ENCODE peak calls at places on chromosomes 13 and 19, in four cellular contexts. One of them, this sample, is unnamed.
A peak's percentile ranks its signal among the peaks of the same experiment; 100 is the strongest.

GRCh38 chr13:103282571-103283450 is 216.6 kb upstream of the SLC10A2 start:
- DNase-seq in IMR-90: peak; percentile 49
- DNase-seq in H9: no peak
- DNase-seq in trophoblast cell: peak; percentile 94
- DNase-seq in this sample: no peak

GRCh38 chr13:84528408-84529055 is 646.3 kb upstream of the SLITRK1 start:
- DNase-seq in IMR-90: no peak
- DNase-seq in H9: no peak
- DNase-seq in trophoblast cell: no peak
- DNase-seq in this sample: no peak

GRCh38 chr19:39498262-39499081 is at the start of gene DLL3:
- DNase-seq in IMR-90: peak; percentile 7
- DNase-seq in H9: peak; percentile 51
- DNase-seq in trophoblast cell: no peak
- DNase-seq in this sample: no peak

GRCh38 chr13:38686635-38687245 is at the start of gene FREM2:
- DNase-seq in IMR-90: no peak
- DNase-seq in H9: peak; percentile 97
- DNase-seq in trophoblast cell: peak; percentile 60
- DNase-seq in this sample: peak; percentile 92

GRCh38 chr13:97434417-97435296 is 688 bp downstream of the RAP2A start:
- DNase-seq in IMR-90: peak; percentile 20
- DNase-seq in H9: peak; percentile 44
- DNase-seq in trophoblast cell: peak; percentile 57
- DNase-seq in this sample: peak; percentile 24

GRCh38 chr19:37669336-37669963 is 14.2 kb upstream of the ZFP30 start:
- DNase-seq in IMR-90: no peak
- DNase-seq in H9: no peak
- DNase-seq in trophoblast cell: peak; percentile 75
- DNase-seq in this sample: no peak

GRCh38 chr13:110268576-110269185 is 38.3 kb downstream of the COL4A1 start:
- DNase-seq in IMR-90: no peak
- DNase-seq in H9: no peak
- DNase-seq in trophoblast cell: no peak
- DNase-seq in this sample: no peak

GRCh38 chr19:5155586-5156210 is 184.9 kb downstream of the PTPRS start:
- DNase-seq in IMR-90: no peak
- DNase-seq in H9: no peak
- DNase-seq in trophoblast cell: no peak
- DNase-seq in this sample: no peak

GRCh38 chr19:6033744-6034264 is 55.9 kb upstream of the RANBP3 start:
- DNase-seq in IMR-90: no peak
- DNase-seq in H9: no peak
- DNase-seq in trophoblast cell: no peak
- DNase-seq in this sample: no peak

GRCh38 chr13:40485611-40486517 is 180.6 kb downstream of the FOXO1 start:
- DNase-seq in IMR-90: no peak
- DNase-seq in H9: no peak
- DNase-seq in trophoblast cell: no peak
- DNase-seq in this sample: no peak

GRCh38 chr13:106573855-106574254 is 5.9 kb upstream of the ARGLU1 start:
- DNase-seq in IMR-90: peak; percentile 15
- DNase-seq in H9: no peak
- DNase-seq in trophoblast cell: no peak
- DNase-seq in this sample: no peak

GRCh38 chr13:36432106-36432544 is at the start of gene CCNA1:
- DNase-seq in IMR-90: no peak
- DNase-seq in H9: peak; percentile 97
- DNase-seq in trophoblast cell: no peak
- DNase-seq in this sample: peak; percentile 73

GRCh38 chr13:39998166-39998565 is 342.7 kb downstream of the COG6 start:
- DNase-seq in IMR-90: no peak
- DNase-seq in H9: no peak
- DNase-seq in trophoblast cell: no peak
- DNase-seq in this sample: no peak

GRCh38 chr19:13884726-13885591 is 8.0 kb downstream of the NANOS3 start:
- DNase-seq in IMR-90: no peak
- DNase-seq in H9: no peak
- DNase-seq in trophoblast cell: no peak
- DNase-seq in this sample: no peak

GRCh38 chr13:73832203-73832602 is 302.0 kb downstream of the KLF12 start:
- DNase-seq in IMR-90: no peak
- DNase-seq in H9: no peak
- DNase-seq in trophoblast cell: no peak
- DNase-seq in this sample: no peak

GRCh38 chr19:4970558-4971423 is 1.9 kb downstream of the KDM4B start:
- DNase-seq in IMR-90: no peak
- DNase-seq in H9: no peak
- DNase-seq in trophoblast cell: peak; percentile 57
- DNase-seq in this sample: peak; percentile 21

GRCh38 chr13:68124437-68125086 is 894.4 kb upstream of the PCDH9 start:
- DNase-seq in IMR-90: no peak
- DNase-seq in H9: no peak
- DNase-seq in trophoblast cell: no peak
- DNase-seq in this sample: no peak

GRCh38 chr19:1365964-1366695 is 17.6 kb upstream of the NDUFS7 start:
- DNase-seq in IMR-90: no peak
- DNase-seq in H9: no peak
- DNase-seq in trophoblast cell: no peak
- DNase-seq in this sample: no peak

GRCh38 chr19:37692956-37693660 is 26.5 kb downstream of the ZNF607 start:
- DNase-seq in IMR-90: no peak
- DNase-seq in H9: no peak
- DNase-seq in trophoblast cell: no peak
- DNase-seq in this sample: no peak

GRCh38 chr13:96091164-96091931 is 1.4 kb downstream of the HS6ST3 start:
- DNase-seq in IMR-90: no peak
- DNase-seq in H9: peak; percentile 64
- DNase-seq in trophoblast cell: peak; percentile 18
- DNase-seq in this sample: peak; percentile 20

GRCh38 chr19:45645631-45646344 is 6.6 kb upstream of the EML2 start:
- DNase-seq in IMR-90: peak; percentile 80
- DNase-seq in H9: peak; percentile 94
- DNase-seq in trophoblast cell: peak; percentile 92
- DNase-seq in this sample: no peak

GRCh38 chr19:30156646-30157045 is 214.6 kb downstream of the URI1 start:
- DNase-seq in IMR-90: no peak
- DNase-seq in H9: no peak
- DNase-seq in trophoblast cell: no peak
- DNase-seq in this sample: no peak

GRCh38 chr19:50358483-50359431 is 6.7 kb downstream of the NAPSA start:
- DNase-seq in IMR-90: peak; percentile 20
- DNase-seq in H9: no peak
- DNase-seq in trophoblast cell: peak; percentile 94
- DNase-seq in this sample: no peak

GRCh38 chr13:91406619-91407018 is 8.2 kb downstream of the GPC5 start:
- DNase-seq in IMR-90: peak; percentile 35
- DNase-seq in H9: peak; percentile 79
- DNase-seq in trophoblast cell: peak; percentile 57
- DNase-seq in this sample: peak; percentile 30

GRCh38 chr19:7395360-7395781 is 46.6 kb downstream of the ARHGEF18 start:
- DNase-seq in IMR-90: no peak
- DNase-seq in H9: no peak
- DNase-seq in trophoblast cell: no peak
- DNase-seq in this sample: no peak

GRCh38 chr19:19627442-19627715 is 641 bp downstream of the LPAR2 start:
- DNase-seq in IMR-90: no peak
- DNase-seq in H9: no peak
- DNase-seq in trophoblast cell: no peak
- DNase-seq in this sample: no peak

GRCh38 chr13:102049853-102050252 is 352.0 kb downstream of the FGF14 start:
- DNase-seq in IMR-90: no peak
- DNase-seq in H9: no peak
- DNase-seq in trophoblast cell: no peak
- DNase-seq in this sample: no peak

GRCh38 chr13:102642475-102642874 is 45.7 kb downstream of the TPP2 start:
- DNase-seq in IMR-90: no peak
- DNase-seq in H9: no peak
- DNase-seq in trophoblast cell: no peak
- DNase-seq in this sample: no peak

GRCh38 chr13:112775791-112776279 is 86.0 kb downstream of the ATP11A start:
- DNase-seq in IMR-90: no peak
- DNase-seq in H9: peak; percentile 36
- DNase-seq in trophoblast cell: no peak
- DNase-seq in this sample: no peak

GRCh38 chr13:21034602-21035190 is 26.7 kb downstream of the LATS2 start:
- DNase-seq in IMR-90: no peak
- DNase-seq in H9: peak; percentile 51
- DNase-seq in trophoblast cell: no peak
- DNase-seq in this sample: no peak

GRCh38 chr19:34282611-34283519 is 28.5 kb downstream of the GARRE1 start:
- DNase-seq in IMR-90: no peak
- DNase-seq in H9: no peak
- DNase-seq in trophoblast cell: no peak
- DNase-seq in this sample: no peak

GRCh38 chr13:98821372-98822237 is 69.1 kb upstream of the SLC15A1 start:
- DNase-seq in IMR-90: no peak
- DNase-seq in H9: no peak
- DNase-seq in trophoblast cell: no peak
- DNase-seq in this sample: no peak

GRCh38 chr13:40755082-40755755 is 15.8 kb downstream of the MRPS31 start:
- DNase-seq in IMR-90: no peak
- DNase-seq in H9: no peak
- DNase-seq in trophoblast cell: no peak
- DNase-seq in this sample: no peak

GRCh38 chr19:14769201-14769600 is 9.2 kb downstream of the ADGRE2 start:
- DNase-seq in IMR-90: no peak
- DNase-seq in H9: peak; percentile 14
- DNase-seq in trophoblast cell: no peak
- DNase-seq in this sample: no peak

GRCh38 chr13:37481005-37481857 is 117.3 kb downstream of the POSTN start:
- DNase-seq in IMR-90: peak; percentile 66
- DNase-seq in H9: no peak
- DNase-seq in trophoblast cell: no peak
- DNase-seq in this sample: no peak

GRCh38 chr19:7679017-7679720 is 1.5 kb upstream of the TRAPPC5 start:
- DNase-seq in IMR-90: no peak
- DNase-seq in H9: no peak
- DNase-seq in trophoblast cell: peak; percentile 49
- DNase-seq in this sample: no peak

GRCh38 chr13:43246382-43246781 is 223.0 kb downstream of the DNAJC15 start:
- DNase-seq in IMR-90: peak; percentile 34
- DNase-seq in H9: no peak
- DNase-seq in trophoblast cell: no peak
- DNase-seq in this sample: no peak

DNA sequence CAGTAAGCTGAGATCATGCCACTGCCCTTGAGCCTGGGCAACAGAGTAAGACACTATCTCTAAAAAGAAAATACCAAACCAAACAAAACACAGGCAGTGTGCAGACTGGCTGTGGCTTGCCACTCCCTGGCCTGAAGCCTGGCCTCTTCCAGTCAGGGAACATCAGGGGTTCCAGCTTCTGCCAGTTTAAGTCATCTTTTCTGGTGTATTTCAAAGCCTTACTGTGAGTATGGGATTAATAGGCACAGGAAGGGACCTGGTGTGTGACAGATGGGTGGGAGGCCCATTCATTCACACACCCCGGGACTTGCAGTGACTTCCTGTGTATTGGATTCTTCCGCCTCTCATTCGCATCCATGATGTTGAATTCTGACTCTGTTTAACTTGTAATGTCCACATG is 26.9 kb upstream of the F2RL3 start:
- DNase-seq in IMR-90: no peak
- DNase-seq in H9: no peak
- DNase-seq in trophoblast cell: no peak
- DNase-seq in this sample: no peak
- H2BK5ac ChIP-seq in IMR-90: no peak overlapping the region
- H2BK5ac ChIP-seq in H9: no peak overlapping the region
- H2BK5ac ChIP-seq in trophoblast cell: no peak overlapping the region
- H2BK5ac ChIP-seq in this sample: no peak overlapping the region

DNA sequence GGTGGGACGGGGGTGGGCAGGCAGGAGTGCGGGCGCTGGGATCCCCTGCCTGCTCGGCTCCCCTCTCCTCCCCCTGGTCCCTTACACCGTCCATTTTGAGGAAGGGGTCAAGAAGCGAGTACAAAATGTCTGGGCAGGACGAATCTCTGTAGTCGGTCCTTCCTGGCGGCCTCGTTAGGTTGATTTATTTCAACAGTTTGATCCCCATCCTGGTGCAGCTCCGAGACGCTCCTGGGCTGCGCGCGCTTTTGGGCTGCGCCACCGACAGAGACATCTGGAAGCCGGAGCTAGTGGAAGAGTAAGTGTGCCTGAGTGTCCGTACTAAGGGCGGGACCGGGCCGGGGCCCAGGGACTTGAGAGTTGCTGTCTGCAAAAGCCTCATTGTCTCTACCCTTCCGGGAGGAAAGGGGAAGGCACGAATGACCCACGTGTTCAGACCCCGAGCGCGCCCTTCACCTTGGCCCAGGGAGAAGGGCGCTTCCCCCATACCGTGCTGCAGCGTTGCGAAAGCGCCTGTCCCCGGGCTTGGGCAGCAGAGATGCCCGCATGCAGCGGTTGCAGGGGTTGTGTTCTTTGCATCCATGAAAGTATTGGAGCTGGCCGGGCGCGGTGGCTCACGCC is 1.8 kb downstream of the ZNF114 start:
- DNase-seq in IMR-90: peak; percentile 35
- DNase-seq in H9: peak; percentile 80
- DNase-seq in trophoblast cell: peak; percentile 97
- DNase-seq in this sample: peak; percentile 43
- H4K91ac ChIP-seq in IMR-90: no peak overlapping the region
- H4K91ac ChIP-seq in H9: no peak overlapping the region
- H4K91ac ChIP-seq in trophoblast cell: peak overlapping the region; percentile 77
- H4K91ac ChIP-seq in this sample: no peak overlapping the region

GRCh38 chr19:41353466-41354342 is at the start of gene TGFB1:
- DNase-seq in IMR-90: peak; percentile 87
- DNase-seq in H9: peak; percentile 75
- DNase-seq in trophoblast cell: peak; percentile 78
- DNase-seq in this sample: peak; percentile 64
- H2BK5ac ChIP-seq in IMR-90: peak within 1 kb of the TSS; percentile 48
- H2BK5ac ChIP-seq in H9: no peak within 1 kb of the TSS
- H2BK5ac ChIP-seq in trophoblast cell: peak within 1 kb of the TSS; percentile 29
- H2BK5ac ChIP-seq in this sample: peak within 1 kb of the TSS; percentile 87

GRCh38 chr13:28548872-28549271 is 53.9 kb upstream of the FLT1 start:
- DNase-seq in IMR-90: no peak
- DNase-seq in H9: no peak
- DNase-seq in trophoblast cell: no peak
- DNase-seq in this sample: no peak
- H4K91ac ChIP-seq in IMR-90: no peak overlapping the region
- H4K91ac ChIP-seq in H9: no peak overlapping the region
- H4K91ac ChIP-seq in trophoblast cell: no peak overlapping the region
- H4K91ac ChIP-seq in this sample: no peak overlapping the region

GRCh38 chr13:29923554-29924481 is 73.4 kb upstream of the UBL3 start:
- DNase-seq in IMR-90: peak; percentile 99
- DNase-seq in H9: peak; percentile 90
- DNase-seq in trophoblast cell: peak; percentile 94
- DNase-seq in this sample: no peak
- H2BK5ac ChIP-seq in IMR-90: peak overlapping the region; percentile 90
- H2BK5ac ChIP-seq in H9: no peak overlapping the region
- H2BK5ac ChIP-seq in trophoblast cell: peak overlapping the region; percentile 89
- H2BK5ac ChIP-seq in this sample: no peak overlapping the region

This sample was measured in neuronal stem cell.